ENCODE peak calls at places on chromosome 19, in five cellular contexts. J, B, Z, T and V are unnamed samples.

GRCh38 chr19:33624586-33625153 is 2.9 kb downstream of the CHST8 start:
- DNase-seq in J (no peak), B (no peak), Z (no peak), T (no peak), V (no peak)

GRCh38 chr19:17751103-17751911 is at the start of gene FCHO1:
- DNase-seq in J (peak; percentile 27), B (no peak), Z (peak; percentile 71), T (no peak), V (no peak)

GRCh38 chr19:55247621-55248099 is 11.2 kb downstream of the PPP6R1 start:
- DNase-seq in J (no peak), B (no peak), Z (no peak), T (peak; percentile 11), V (peak; percentile 85)

GRCh38 chr19:42471554-42472249 is 29.0 kb upstream of the CXCL17 start:
- DNase-seq in J (peak; percentile 33), B (peak; percentile 78), Z (no peak), T (no peak), V (peak; percentile 64)

GRCh38 chr19:18317998-18318800 is 4.7 kb downstream of the LSM4 start:
- DNase-seq in J (peak; percentile 30), B (no peak), Z (no peak), T (no peak), V (no peak)

GRCh38 chr19:4183967-4184717 is 1.7 kb downstream of the ANKRD24 start:
- DNase-seq in J (no peak), B (no peak), Z (no peak), T (no peak), V (no peak)

GRCh38 chr19:3360494-3361383 is 5.6 kb upstream of the NFIC start:
- DNase-seq in J (peak; percentile 75), B (peak; percentile 95), Z (peak; percentile 94), T (no peak), V (peak; percentile 54)

GRCh38 chr19:32646556-32646955 is 28.4 kb downstream of the ANKRD27 start:
- DNase-seq in J (no peak), B (no peak), Z (no peak), T (no peak), V (no peak)

GRCh38 chr19:6228523-6229215 is 51.1 kb downstream of the MLLT1 start:
- DNase-seq in J (no peak), B (no peak), Z (no peak), T (no peak), V (no peak)

GRCh38 chr19:43594710-43595604 is 977 bp downstream of the IRGQ start:
- DNase-seq in J (peak; percentile 54), B (peak; percentile 93), Z (peak; percentile 81), T (peak; percentile 59), V (peak; percentile 79)

GRCh38 chr19:19662866-19663291 is 597 bp downstream of the ATP13A1 start:
- DNase-seq in J (no peak), B (no peak), Z (peak; percentile 73), T (no peak), V (no peak)

GRCh38 chr19:41882568-41883462 is at the start of gene ARHGEF1:
- DNase-seq in J (peak; percentile 57), B (peak; percentile 93), Z (peak; percentile 76), T (no peak), V (peak; percentile 44)

GRCh38 chr19:3494051-3494450 is 6.4 kb downstream of the DOHH start:
- DNase-seq in J (no peak), B (peak; percentile 84), Z (no peak), T (no peak), V (no peak)

GRCh38 chr19:56834564-56835375 is 5.8 kb downstream of the PEG3 start:
- DNase-seq in J (no peak), B (no peak), Z (no peak), T (no peak), V (no peak)

GRCh38 chr19:17405250-17406038 is at the start of gene BST2:
- DNase-seq in J (peak; percentile 69), B (no peak), Z (peak; percentile 87), T (peak; percentile 62), V (peak; percentile 15)

GRCh38 chr19:51055866-51056265 is 9.0 kb downstream of the KLK13 start:
- DNase-seq in J (no peak), B (no peak), Z (no peak), T (no peak), V (no peak)

GRCh38 chr19:33275933-33276619 is 26.3 kb downstream of the CEBPA start:
- DNase-seq in J (no peak), B (no peak), Z (no peak), T (no peak), V (no peak)

GRCh38 chr19:16834747-16835146 is 5.5 kb downstream of the SIN3B start:
- DNase-seq in J (no peak), B (no peak), Z (no peak), T (no peak), V (peak; percentile 54)

GRCh38 chr19:2358548-2359173 is 1.4 kb upstream of the TMPRSS9 start:
- DNase-seq in J (no peak), B (no peak), Z (no peak), T (no peak), V (no peak)

GRCh38 chr19:34145741-34146202 is 26.5 kb upstream of the LSM14A start:
- DNase-seq in J (peak; percentile 56), B (no peak), Z (no peak), T (peak; percentile 71), V (peak; percentile 54)

GRCh38 chr19:48398329-48399235 is 5.1 kb downstream of the GRIN2D start:
- DNase-seq in J (peak; percentile 71), B (peak; percentile 94), Z (peak; percentile 76), T (peak; percentile 76), V (peak; percentile 91)

GRCh38 chr19:6440905-6441304 is 7.3 kb upstream of the SLC25A41 start:
- DNase-seq in J (no peak), B (no peak), Z (no peak), T (no peak), V (no peak)

GRCh38 chr19:2716722-2717637 is 4.2 kb downstream of the DIRAS1 start:
- DNase-seq in J (no peak), B (no peak), Z (peak; percentile 53), T (no peak), V (no peak)

GRCh38 chr19:29308977-29309520 is 96.1 kb upstream of the UQCRFS1 start:
- DNase-seq in J (no peak), B (no peak), Z (no peak), T (no peak), V (no peak)

GRCh38 chr19:37401078-37401477 is 30.2 kb downstream of the ZNF527 start:
- DNase-seq in J (no peak), B (no peak), Z (no peak), T (no peak), V (no peak)

GRCh38 chr19:12202250-12202649 is 39.4 kb downstream of the ZNF136 start:
- DNase-seq in J (peak; percentile 66), B (peak; percentile 82), Z (no peak), T (no peak), V (peak; percentile 15)

GRCh38 chr19:4256563-4256962 is 9.7 kb downstream of the YJU2 start:
- DNase-seq in J (no peak), B (no peak), Z (no peak), T (no peak), V (no peak)

GRCh38 chr19:1017115-1017905 is 3.6 kb downstream of the TMEM259 start:
- DNase-seq in J (peak; percentile 80), B (no peak), Z (no peak), T (no peak), V (peak; percentile 86)

GRCh38 chr19:1015782-1016646 is 4.9 kb downstream of the TMEM259 start:
- DNase-seq in J (no peak), B (no peak), Z (no peak), T (no peak), V (no peak)

GRCh38 chr19:1015061-1015781 is 5.7 kb downstream of the TMEM259 start:
- DNase-seq in J (no peak), B (no peak), Z (no peak), T (no peak), V (no peak)

GRCh38 chr19:1017906-1018305 is 3.0 kb downstream of the TMEM259 start:
- DNase-seq in J (no peak), B (no peak), Z (no peak), T (no peak), V (no peak)

GRCh38 chr19:1016647-1017114 is 4.2 kb downstream of the TMEM259 start:
- DNase-seq in J (no peak), B (no peak), Z (peak; percentile 75), T (peak; percentile 62), V (peak; percentile 75)
- H3K4me3 ChIP-seq in J (no peak overlapping the region), B (no peak overlapping the region), Z (no peak overlapping the region), T (peak overlapping the region; percentile 28), V (peak overlapping the region; percentile 33)

DNA sequence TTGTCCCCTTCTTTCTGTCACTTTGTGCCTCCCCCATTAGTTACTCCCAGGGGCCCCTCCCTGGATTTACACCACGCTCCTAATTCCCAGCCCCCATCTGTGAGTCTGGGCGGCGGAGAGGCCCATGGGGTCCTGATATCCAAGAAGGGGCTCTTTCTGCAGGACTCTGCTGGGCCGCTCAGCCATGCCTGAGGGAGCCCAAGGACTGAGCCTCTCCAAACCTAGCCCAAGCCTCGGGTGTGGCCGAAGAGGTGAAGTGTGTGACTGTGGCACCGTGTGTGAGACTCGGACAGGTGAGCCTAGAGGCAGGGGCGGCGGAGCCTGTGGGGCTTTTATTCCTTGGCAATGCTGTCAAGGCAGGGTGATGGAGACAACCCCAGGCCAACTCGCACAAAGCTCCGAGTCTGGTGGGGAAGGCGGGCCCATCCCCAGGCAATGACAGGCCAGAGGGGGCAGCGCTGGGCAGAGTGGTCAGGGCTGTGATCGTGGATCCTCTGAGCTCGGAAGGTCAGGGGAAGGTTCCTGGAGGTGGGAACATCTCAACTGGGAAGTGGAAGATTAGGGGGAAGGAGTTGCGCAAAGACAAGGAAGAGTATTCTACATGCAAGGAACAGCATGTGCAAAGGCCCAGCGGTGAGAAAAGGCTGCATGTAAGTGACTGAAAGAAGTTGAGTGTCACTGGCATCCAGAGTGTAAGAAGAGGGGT is 1.6 kb downstream of the PLEKHG2 start:
- DNase-seq in J (no peak), B (peak; percentile 92), Z (peak; percentile 81), T (no peak), V (no peak)
- TF ChIP-seq CTCF in J (no peak), B (no peak), Z (no peak), T (peak; percentile 38), V (no peak)

DNA sequence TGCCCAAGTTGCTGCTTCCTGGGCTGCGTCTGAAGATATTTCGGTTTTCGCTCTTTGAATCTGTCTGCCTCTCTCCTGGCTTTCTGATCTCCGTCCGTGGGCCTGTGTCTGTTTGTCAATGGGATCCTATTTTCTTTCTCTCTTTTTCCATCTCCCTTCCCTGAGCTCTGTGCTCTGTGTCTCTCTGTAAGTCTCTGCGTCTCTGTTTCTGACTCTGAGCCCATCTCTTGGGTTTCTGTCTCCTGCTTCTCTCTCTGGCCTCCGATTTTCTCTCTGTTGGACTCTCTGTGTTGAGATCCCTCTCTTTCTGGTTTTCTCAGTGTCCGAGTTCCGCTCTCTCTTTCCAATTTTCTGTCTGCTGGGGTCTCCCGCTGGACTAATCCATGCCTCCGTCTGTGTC is 1.7 kb downstream of the PRKCG start:
- DNase-seq in J (no peak), B (no peak), Z (no peak), T (no peak), V (no peak)
- H3K4me3 ChIP-seq in J (no peak overlapping the region), B (no peak overlapping the region), Z (no peak overlapping the region), T (no peak overlapping the region), V (no peak overlapping the region)

GRCh38 chr19:49843265-49843664 is 7.7 kb upstream of the PTOV1 start:
- DNase-seq in J (no peak), B (no peak), Z (no peak), T (no peak), V (no peak)

GRCh38 chr19:49844138-49844740 is 6.7 kb upstream of the PTOV1 start:
- DNase-seq in J (no peak), B (no peak), Z (no peak), T (no peak), V (no peak)

GRCh38 chr19:49846408-49846807 is 4.6 kb upstream of the PTOV1 start:
- DNase-seq in J (no peak), B (no peak), Z (no peak), T (no peak), V (no peak)

GRCh38 chr19:49847731-49848696 is 2.9 kb upstream of the PTOV1 start:
- DNase-seq in J (no peak), B (no peak), Z (no peak), T (peak; percentile 79), V (peak; percentile 88)

GRCh38 chr19:49845433-49845832 is 5.5 kb upstream of the PTOV1 start:
- DNase-seq in J (no peak), B (no peak), Z (no peak), T (no peak), V (no peak)
- TF ChIP-seq CTCF in J (no peak), B (no peak), Z (no peak), T (no peak), V (no peak)